ENCODE peak calls at places on chromosomes 13 and 19, in eight cellular contexts. J, I, X, W, V, H, Y and T are unnamed samples.

GRCh38 chr19:37412700-37413099 is 41.8 kb downstream of the ZNF527 start:
- DNase-seq in J (no peak), I (no peak), X (no peak), W (no peak), V (no peak), H (no peak), Y (no peak), T (no peak)

GRCh38 chr13:36163809-36164308 is 32.7 kb upstream of the DCLK1 start:
- DNase-seq in J (peak; percentile 64), I (no peak), X (peak; percentile 59), W (no peak), V (no peak), H (no peak), Y (peak; percentile 76), T (no peak)

GRCh38 chr13:39676315-39676876 is 20.9 kb downstream of the COG6 start:
- DNase-seq in J (no peak), I (peak; percentile 29), X (no peak), W (no peak), V (no peak), H (no peak), Y (no peak), T (no peak)

GRCh38 chr13:113802090-113802531 is 43.1 kb downstream of the TMEM255B start:
- DNase-seq in J (peak; percentile 38), I (peak; percentile 39), X (peak; percentile 37), W (peak; percentile 85), V (no peak), H (no peak), Y (peak; percentile 76), T (no peak)

GRCh38 chr13:27450921-27451461 is 627 bp upstream of the MTIF3 start:
- DNase-seq in J (no peak), I (peak; percentile 61), X (no peak), W (no peak), V (peak; percentile 38), H (peak; percentile 56), Y (peak; percentile 69), T (peak; percentile 41)

GRCh38 chr13:73940098-73940497 is 194.1 kb downstream of the KLF12 start:
- DNase-seq in J (no peak), I (no peak), X (no peak), W (no peak), V (no peak), H (no peak), Y (no peak), T (no peak)

GRCh38 chr13:22740264-22740663 is 440.5 kb upstream of the SGCG start:
- DNase-seq in J (no peak), I (peak; percentile 26), X (no peak), W (no peak), V (no peak), H (no peak), Y (no peak), T (no peak)

GRCh38 chr19:56837492-56837891 is 3.0 kb downstream of the PEG3 start:
- DNase-seq in J (peak; percentile 71), I (no peak), X (no peak), W (no peak), V (no peak), H (peak; percentile 84), Y (peak; percentile 81), T (no peak)

GRCh38 chr13:44903596-44903995 is 85.7 kb downstream of the NUFIP1 start:
- DNase-seq in J (peak; percentile 93), I (no peak), X (peak; percentile 77), W (no peak), V (no peak), H (peak; percentile 54), Y (peak; percentile 94), T (no peak)

GRCh38 chr19:30371157-30371845 is 883 bp upstream of the ZNF536 start:
- DNase-seq in J (no peak), I (no peak), X (no peak), W (no peak), V (no peak), H (no peak), Y (no peak), T (no peak)

GRCh38 chr13:82477436-82477835 is 1404.8 kb downstream of the SLITRK1 start:
- DNase-seq in J (no peak), I (peak; percentile 18), X (no peak), W (no peak), V (no peak), H (no peak), Y (no peak), T (no peak)

GRCh38 chr13:42878721-42879120 is 97.3 kb downstream of the FAM216B start:
- DNase-seq in J (no peak), I (no peak), X (no peak), W (no peak), V (no peak), H (no peak), Y (no peak), T (no peak)

GRCh38 chr13:42876810-42877550 is 95.6 kb downstream of the FAM216B start:
- DNase-seq in J (no peak), I (no peak), X (peak; percentile 20), W (no peak), V (no peak), H (no peak), Y (no peak), T (no peak)

GRCh38 chr13:42876270-42876714 is 94.9 kb downstream of the FAM216B start:
- DNase-seq in J (no peak), I (no peak), X (no peak), W (peak; percentile 51), V (no peak), H (no peak), Y (no peak), T (peak; percentile 79)

GRCh38 chr13:42873081-42873480 is 91.7 kb downstream of the FAM216B start:
- DNase-seq in J (no peak), I (no peak), X (no peak), W (no peak), V (no peak), H (no peak), Y (no peak), T (no peak)

DNA sequence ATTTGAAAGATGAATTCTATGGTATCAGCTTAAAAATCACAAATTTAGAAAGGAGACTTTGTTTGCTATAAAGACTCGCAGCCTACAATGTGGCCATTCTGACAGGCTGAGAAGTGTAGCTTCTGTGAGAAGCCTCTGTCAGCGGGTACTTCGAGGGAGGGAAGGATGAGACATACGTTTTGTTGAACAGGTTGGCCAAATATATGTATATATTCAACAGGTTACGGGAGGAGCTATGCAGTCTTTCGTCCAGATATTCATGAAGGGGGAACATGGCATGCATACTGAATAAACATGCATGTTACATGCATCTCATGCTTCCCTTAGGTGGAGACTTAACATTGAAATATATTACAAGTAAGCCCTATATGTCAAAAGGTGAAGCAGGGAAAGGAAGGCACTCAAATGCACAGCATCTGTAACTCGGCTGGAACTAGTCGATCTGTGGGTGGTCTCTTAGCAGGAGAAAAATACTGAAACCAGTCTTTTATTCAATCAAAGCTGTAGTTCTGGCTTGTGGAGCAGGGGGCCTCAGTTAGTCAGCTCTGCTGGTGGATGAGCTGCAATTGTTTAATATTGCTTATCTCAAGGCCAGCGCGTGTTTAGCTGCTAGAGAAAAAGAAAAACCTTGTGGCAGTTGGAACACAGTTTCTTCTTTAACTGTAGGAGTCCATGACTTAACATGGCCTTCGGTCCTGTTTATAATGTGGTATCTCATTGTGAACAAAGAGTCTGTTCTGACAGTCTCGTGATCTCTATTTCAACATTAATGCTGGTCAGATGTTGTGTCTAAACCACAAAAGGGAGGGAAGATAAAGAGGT is 94.3 kb downstream of the FAM216B start:
- DNase-seq in J (no peak), I (peak; percentile 10), X (no peak), W (peak; percentile 70), V (no peak), H (no peak), Y (no peak), T (no peak)
- TF ChIP-seq CTCF in J (no peak), I (peak; percentile 10), X (no peak), W (peak; percentile 52), V (no peak), H (no peak), Y (no peak), T (no peak)

GRCh38 chr13:20037908-20038307 is 79.4 kb downstream of the ZMYM2 start:
- DNase-seq in J (no peak), I (no peak), X (no peak), W (no peak), V (no peak), H (no peak), Y (no peak), T (no peak)

GRCh38 chr13:20033486-20033885 is 75.0 kb downstream of the ZMYM2 start:
- DNase-seq in J (no peak), I (no peak), X (no peak), W (no peak), V (no peak), H (no peak), Y (no peak), T (no peak)

GRCh38 chr13:20035130-20035529 is 76.6 kb downstream of the ZMYM2 start:
- DNase-seq in J (no peak), I (no peak), X (no peak), W (no peak), V (no peak), H (no peak), Y (no peak), T (no peak)
- TF ChIP-seq CTCF in J (no peak), I (peak; percentile 16), X (no peak), W (no peak), V (no peak), H (peak; percentile 32), Y (no peak), T (no peak)

GRCh38 chr13:91017669-91018053 is 329.8 kb upstream of the MIR17HG start:
- DNase-seq in J (no peak), I (no peak), X (no peak), W (peak; percentile 44), V (no peak), H (no peak), Y (no peak), T (no peak)
- TF ChIP-seq CTCF in J (no peak), I (no peak), X (no peak), W (peak; percentile 3), V (no peak), H (no peak), Y (no peak), T (no peak)

GRCh38 chr19:39128511-39129079 is 3.0 kb downstream of the PAK4 start:
- DNase-seq in J (no peak), I (no peak), X (no peak), W (no peak), V (no peak), H (no peak), Y (no peak), T (no peak)
- TF ChIP-seq CTCF in J (no peak), I (no peak), X (no peak), W (no peak), V (no peak), H (no peak), Y (no peak), T (no peak)

DNA sequence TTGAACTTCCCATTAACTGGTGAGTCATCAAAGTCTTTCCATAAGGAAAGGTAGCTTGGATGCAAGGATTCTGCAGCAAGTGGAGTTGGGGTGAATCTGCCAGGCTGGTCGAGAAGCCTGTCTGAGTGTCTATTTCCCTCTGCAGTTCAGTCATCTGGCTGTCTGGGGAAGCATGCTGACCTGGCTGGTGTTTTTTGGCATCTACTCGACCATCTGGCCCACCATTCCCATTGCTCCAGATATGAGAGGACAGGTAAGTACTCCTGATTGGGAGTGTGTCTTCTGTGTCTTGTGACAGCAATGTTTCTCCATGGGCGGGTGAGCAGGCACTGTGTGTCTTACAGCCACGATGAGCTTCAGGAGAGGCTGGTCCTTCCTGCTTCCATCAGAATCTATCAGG is 189.7 kb downstream of the SHISA2 start:
- DNase-seq in J (no peak), I (no peak), X (no peak), W (no peak), V (no peak), H (no peak), Y (no peak), T (no peak)
- TF ChIP-seq CTCF in J (no peak), I (no peak), X (no peak), W (no peak), V (no peak), H (no peak), Y (no peak), T (no peak)

GRCh38 chr13:43760257-43760656 is 26.5 kb downstream of the ENOX1 start:
- DNase-seq in J (no peak), I (no peak), X (no peak), W (no peak), V (no peak), H (no peak), Y (no peak), T (no peak)
- TF ChIP-seq CTCF in J (no peak), I (no peak), X (no peak), W (no peak), V (no peak), H (no peak), Y (no peak), T (no peak)